ENCODE peak calls at places on chromosomes 11 and 22, in eight cellular contexts. S, R, H, C, B, M, F and N are unnamed samples. For H3K4me1, the result is how much of the 10 kb centered on the place peaks cover.

GRCh38 chr22:33438273-33438672 is 380.1 kb upstream of the SYN3 start:
- DNase-seq in C (peak), B (no peak), S (no peak), F (no peak), H (no peak), M (no peak), R (no peak), N (no peak)

GRCh38 chr22:26956346-26956745 is 299.0 kb downstream of the MIAT start:
- DNase-seq in S (no peak), B (no peak), M (no peak), H (no peak), R (no peak), F (no peak), C (no peak), N (no peak)

GRCh38 chr11:65891180-65892136 is 985 bp downstream of the CCDC85B start:
- DNase-seq in C (no peak), S (peak), B (no peak), H (peak), F (no peak), M (peak), R (peak), N (no peak)

GRCh38 chr11:64095286-64095825 is 59.6 kb downstream of the FLRT1 start:
- DNase-seq in S (no peak), B (no peak), C (no peak), H (no peak), R (no peak), F (no peak), M (no peak), N (no peak)

GRCh38 chr11:59429924-59430516 is 3.8 kb upstream of the OR5A2 start:
- DNase-seq in C (peak), B (peak), M (no peak), R (no peak), H (no peak), S (peak), F (no peak), N (peak)

GRCh38 chr11:83303358-83303757 is 17.2 kb upstream of the CCDC90B start:
- DNase-seq in H (no peak), C (no peak), B (no peak), R (no peak), S (no peak), M (no peak), F (no peak), N (no peak)

GRCh38 chr22:46617250-46618103 is 2.7 kb upstream of the GRAMD4 start:
- DNase-seq in F (peak), H (no peak), R (no peak), S (no peak), B (no peak), M (no peak), C (no peak), N (no peak)

GRCh38 chr22:20805972-20806471 is 32.1 kb downstream of the SERPIND1 start:
- DNase-seq in H (no peak), R (no peak), S (no peak), C (no peak), M (no peak), B (no peak), F (no peak), N (no peak)

GRCh38 chr11:85718991-85719807 is 33.2 kb upstream of the CCDC89 start:
- DNase-seq in R (no peak), H (peak), F (no peak), C (peak), B (no peak), S (no peak), M (no peak), N (peak)

GRCh38 chr11:63906585-63906984 is 10.4 kb downstream of the RCOR2 start:
- DNase-seq in H (no peak), R (no peak), M (no peak), B (peak), S (no peak), F (peak), C (no peak), N (no peak)

GRCh38 chr22:32355760-32356159 is 1.9 kb upstream of the RFPL3 start:
- DNase-seq in C (no peak), R (no peak), H (no peak), F (no peak), S (no peak), M (no peak), B (no peak), N (no peak)

GRCh38 chr11:9138133-9138453 is 46.7 kb upstream of the SCUBE2 start:
- DNase-seq in H (no peak), R (no peak), M (no peak), S (no peak), F (no peak), C (no peak), B (no peak), N (no peak)

GRCh38 chr22:27686534-27686933 is 115.0 kb downstream of the MN1 start:
- DNase-seq in M (peak), S (peak), B (no peak), R (no peak), C (no peak), F (peak), H (peak), N (no peak)

GRCh38 chr22:49362393-49362792 is 465.3 kb downstream of the BRD1 start:
- DNase-seq in H (no peak), R (peak), B (no peak), M (no peak), S (no peak), C (no peak), F (no peak), N (peak)

GRCh38 chr22:37229012-37229804 is 14.9 kb downstream of the RAC2 start:
- DNase-seq in M (no peak), H (no peak), B (peak), R (peak), S (peak), F (no peak), C (no peak), N (no peak)

GRCh38 chr11:70779433-70780245 is 381.3 kb downstream of the CTTN start:
- DNase-seq in F (no peak), H (no peak), S (no peak), M (no peak), C (no peak), R (no peak), B (no peak), N (no peak)

GRCh38 chr11:117820071-117820470 is 4.5 kb downstream of the FXYD2 start:
- DNase-seq in H (no peak), S (no peak), M (no peak), R (no peak), C (no peak), F (peak), B (no peak), N (no peak)
- H3K4me1 ChIP-seq in H (under half), S (half or more), M (under half), R (half or more), C (under half), F (under half), B (half or more), N (under half)

DNA sequence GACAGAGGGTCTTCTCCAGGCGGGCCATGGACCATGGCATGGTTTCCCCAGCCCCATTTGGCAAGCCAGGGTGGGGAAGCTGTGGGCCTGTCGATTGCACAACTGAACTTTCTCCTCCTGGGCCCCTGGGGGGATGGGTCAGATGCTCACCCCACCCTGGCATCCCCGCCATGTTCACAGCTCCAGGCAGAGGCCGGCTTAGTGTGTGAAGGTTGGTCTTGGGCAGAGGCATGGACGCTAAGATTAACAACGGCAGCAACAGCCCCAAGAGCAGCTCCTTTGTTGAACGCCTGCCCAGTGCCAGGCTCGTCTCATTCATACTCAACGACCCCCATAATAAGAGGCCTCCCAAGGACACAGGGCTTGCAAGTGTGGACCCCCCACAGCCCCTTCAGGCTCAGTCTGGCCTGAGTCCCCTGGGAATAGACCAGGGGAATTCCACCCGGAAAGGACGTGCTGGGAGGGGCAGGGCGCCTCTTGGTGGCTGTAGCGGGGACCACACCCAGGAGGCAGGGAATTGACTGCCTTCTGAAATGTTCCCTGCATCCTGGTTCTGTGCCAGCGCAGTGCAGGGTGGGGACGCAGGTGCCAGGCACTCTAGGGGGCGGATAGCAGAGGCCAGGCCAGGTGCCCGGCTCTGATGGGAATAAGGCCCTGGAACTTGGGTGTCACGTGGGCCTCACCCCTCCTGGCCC is 8.3 kb downstream of the TSPO start:
- DNase-seq in M (peak), B (no peak), R (peak), S (no peak), C (no peak), H (no peak), F (peak), N (no peak)
- TF ChIP-seq CTCF in M (peak), B (no peak), R (no peak), S (peak), C (peak), H (peak), F (peak), N (no peak)

DNA sequence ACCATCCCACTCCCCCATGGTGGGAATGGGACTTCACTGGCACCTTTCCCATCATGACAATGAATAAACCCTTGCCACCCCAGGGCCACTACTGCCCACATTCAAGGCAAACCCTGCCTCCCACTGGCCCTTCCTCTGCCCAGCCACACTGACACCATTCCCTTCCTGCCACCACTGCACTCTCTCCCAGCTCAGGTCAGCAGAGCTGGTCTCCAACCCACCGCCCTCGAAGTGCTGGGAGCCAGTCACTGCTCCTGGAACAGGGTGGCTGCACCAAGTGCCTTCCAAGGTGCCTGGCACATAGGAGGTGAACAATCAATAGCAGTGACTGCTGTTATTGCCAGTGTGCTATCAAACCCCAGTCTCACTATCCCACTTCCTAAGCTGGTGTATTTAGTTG is 27.1 kb downstream of the PRDM10 start:
- DNase-seq in B (no peak), S (no peak), F (no peak), R (no peak), H (no peak), M (no peak), C (no peak), N (no peak)
- H3K4me1 ChIP-seq in B (under half), S (under half), F (under half), R (under half), H (under half), M (under half), C (under half), N (under half)

DNA sequence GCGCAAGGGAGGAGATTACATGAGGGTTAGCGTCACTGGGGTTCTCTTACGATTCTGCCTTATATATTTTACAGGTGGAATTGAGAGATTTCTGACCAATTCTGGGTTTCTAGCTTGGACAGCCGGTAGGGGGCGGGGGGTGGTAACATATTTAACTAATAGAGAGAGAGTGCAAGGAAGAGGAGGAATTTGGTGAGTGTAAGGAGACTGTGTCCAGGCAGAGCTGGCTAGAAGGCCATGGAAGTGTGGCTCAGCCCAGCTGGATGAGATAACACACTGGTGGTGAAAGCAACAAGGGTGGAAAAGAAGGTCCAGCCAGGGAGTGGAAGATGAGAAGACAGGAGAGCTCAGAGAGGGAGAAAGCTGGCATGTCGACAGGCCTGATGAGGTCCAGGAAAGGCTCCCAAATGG is 56.5 kb downstream of the ST3GAL4 start:
- DNase-seq in S (no peak), R (peak), B (no peak), F (no peak), M (no peak), C (no peak), H (peak), N (no peak)
- TF ChIP-seq CTCF in S (no peak), R (no peak), B (no peak), F (no peak), M (no peak), C (no peak), H (peak), N (no peak)

GRCh38 chr22:43006016-43006505 is 8.9 kb downstream of the PACSIN2 start:
- DNase-seq in C (no peak), R (peak), S (no peak), B (no peak), H (no peak), F (no peak), M (no peak), N (no peak)
- H3K4me1 ChIP-seq in C (half or more), R (under half), S (half or more), B (under half), H (under half), F (half or more), M (half or more), N (under half)

DNA sequence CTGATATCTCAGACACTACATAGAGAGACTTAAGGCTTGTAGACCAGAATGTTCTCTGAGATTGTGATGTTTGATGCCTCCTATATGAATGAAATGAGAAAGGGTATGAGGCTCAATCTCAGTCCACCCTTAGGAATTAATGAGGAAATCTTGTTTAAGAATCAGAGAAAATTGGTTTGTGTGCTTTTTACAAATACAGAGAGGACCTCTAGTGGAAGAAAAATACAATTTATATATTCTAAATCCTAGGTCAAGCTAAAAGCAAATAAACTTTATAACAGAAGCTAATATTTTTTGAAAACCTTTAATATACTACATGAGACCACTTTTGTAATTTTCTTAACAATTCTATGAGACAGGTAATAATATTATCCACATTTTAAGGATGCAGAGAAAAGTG is 5.0 kb upstream of the OR52H1 start:
- DNase-seq in B (no peak), R (no peak), M (no peak), F (no peak), H (no peak), C (no peak), S (no peak), N (no peak)
- TF ChIP-seq CTCF in B (no peak), R (no peak), M (no peak), F (no peak), H (peak), C (peak), S (no peak), N (no peak)

DNA sequence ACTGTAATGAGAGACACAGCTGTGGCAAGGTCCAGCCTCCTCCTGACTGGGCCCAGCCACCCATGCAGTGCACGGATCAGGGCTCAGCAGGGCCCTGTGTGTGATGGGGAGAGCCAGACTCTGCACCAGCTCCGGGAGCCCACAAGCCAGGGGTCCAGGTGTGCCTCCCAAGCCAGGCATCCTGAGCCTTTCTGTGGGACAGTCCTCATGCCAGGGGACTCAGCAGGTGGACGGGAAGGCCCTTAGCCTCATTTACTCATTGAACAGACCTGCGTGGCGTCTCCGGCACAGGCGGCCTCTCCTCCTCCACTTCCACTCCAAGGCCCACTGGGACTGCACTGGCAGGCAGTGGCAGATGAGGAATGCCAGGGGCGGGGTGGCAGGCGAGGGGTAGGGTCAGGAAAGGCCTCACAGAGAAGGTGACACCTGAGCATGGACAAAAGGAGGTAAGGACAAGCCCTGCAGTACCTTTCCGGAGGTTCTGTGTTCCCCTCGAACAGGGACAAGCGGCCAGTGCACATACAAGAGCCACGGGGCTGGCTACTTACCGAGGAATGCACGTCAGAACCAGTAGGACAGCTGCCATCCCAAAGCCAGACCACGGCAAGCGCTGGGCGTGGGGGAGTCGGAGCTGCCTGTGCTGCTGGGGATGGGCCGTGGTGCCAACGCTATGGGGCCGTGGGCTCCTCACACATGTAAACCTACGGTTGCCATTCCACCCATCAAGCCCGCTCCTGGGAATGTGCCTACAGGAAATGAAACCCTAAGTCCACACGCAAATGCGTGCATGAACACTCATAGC is 52.7 kb downstream of the IGF2 start:
- DNase-seq in H (no peak), B (peak), S (no peak), M (no peak), F (no peak), R (peak), C (no peak), N (peak)
- H3K4me1 ChIP-seq in H (under half), B (under half), S (under half), M (under half), F (under half), R (under half), C (under half), N (under half)

GRCh38 chr11:119583585-119583984 is 145.4 kb downstream of the NECTIN1 start:
- DNase-seq in M (no peak), C (no peak), H (no peak), F (no peak), R (no peak), B (no peak), S (no peak), N (no peak)
- TF ChIP-seq CTCF in M (no peak), C (peak), H (no peak), F (no peak), R (no peak), B (no peak), S (no peak), N (no peak)